ENCODE peak calls at places on chromosomes 2 and 18, in six cellular contexts. X, Z, G, U, P and H are unnamed samples.

GRCh38 chr2:238093181-238094140 is 6.7 kb upstream of the ESPNL start:
- DNase-seq in P (no peak), Z (no peak), U (no peak), X (no peak), G (no peak), H (no peak)

GRCh38 chr2:191051825-191052778 is 38.1 kb upstream of the STAT1 start:
- DNase-seq in P (no peak), X (peak; percentile 45), U (peak; percentile 41), Z (peak; percentile 71), G (peak; percentile 64), H (no peak)

GRCh38 chr2:120805590-120805989 is 69.9 kb downstream of the GLI2 start:
- DNase-seq in Z (no peak), U (no peak), X (no peak), G (no peak), P (no peak), H (no peak)

GRCh38 chr2:236875906-236876505 is 209.7 kb upstream of the COPS8 start:
- DNase-seq in X (peak; percentile 25), Z (peak; percentile 18), U (no peak), P (no peak), G (peak; percentile 63), H (no peak)

GRCh38 chr2:178553047-178553446 is 72.8 kb downstream of the PLEKHA3 start:
- DNase-seq in U (peak; percentile 15), G (peak; percentile 66), P (no peak), X (peak; percentile 81), Z (peak; percentile 63), H (no peak)

GRCh38 chr2:79833235-79833878 is 320.5 kb downstream of the CTNNA2 start:
- DNase-seq in Z (no peak), G (no peak), U (no peak), P (no peak), X (no peak), H (no peak)

GRCh38 chr2:207632575-207633492 is 7.6 kb upstream of the METTL21A start:
- DNase-seq in G (peak; percentile 92), Z (peak; percentile 76), X (peak; percentile 33), U (no peak), P (peak; percentile 11), H (no peak)

GRCh38 chr2:187718092-187718491 is 163.9 kb upstream of the TFPI start:
- DNase-seq in X (no peak), Z (no peak), U (no peak), P (no peak), G (no peak), H (no peak)

GRCh38 chr2:215951558-215951957 is 61.8 kb downstream of the MREG start:
- DNase-seq in X (no peak), G (no peak), Z (no peak), P (no peak), U (no peak), H (no peak)

GRCh38 chr2:17752892-17753802 is 463 bp downstream of the SMC6 start:
- DNase-seq in P (peak; percentile 41), X (peak; percentile 63), G (peak; percentile 38), U (no peak), Z (peak; percentile 27), H (no peak)

GRCh38 chr18:22773944-22774343 is 159.2 kb upstream of the RBBP8 start:
- DNase-seq in U (no peak), X (no peak), P (no peak), G (no peak), Z (no peak), H (no peak)

GRCh38 chr2:106127282-106127771 is 66.8 kb downstream of the UXS1 start:
- DNase-seq in Z (peak; percentile 55), G (peak; percentile 17), P (no peak), U (no peak), X (peak; percentile 55), H (no peak)

GRCh38 chr2:65731476-65731875 is 299.1 kb upstream of the SPRED2 start:
- DNase-seq in G (no peak), Z (no peak), X (no peak), P (no peak), U (no peak), H (no peak)

GRCh38 chr2:104733544-104733943 is 120.4 kb upstream of the POU3F3 start:
- DNase-seq in G (peak; percentile 46), X (no peak), Z (no peak), P (peak; percentile 16), U (no peak), H (no peak)

GRCh38 chr18:23689616-23690504 is 607 bp downstream of the LAMA3 start:
- DNase-seq in U (no peak), P (peak; percentile 5), G (no peak), X (no peak), Z (no peak), H (no peak)

GRCh38 chr2:232421189-232421785 is 14.6 kb downstream of the ALPG start:
- DNase-seq in X (no peak), Z (no peak), G (no peak), P (no peak), U (no peak), H (no peak)

GRCh38 chr2:218953366-218953954 is 6.0 kb upstream of the CDK5R2 start:
- DNase-seq in G (no peak), X (no peak), U (no peak), Z (no peak), P (no peak), H (no peak)

GRCh38 chr2:120898961-120899360 is 163.3 kb downstream of the GLI2 start:
- DNase-seq in U (no peak), P (no peak), Z (no peak), G (no peak), X (no peak), H (no peak)

GRCh38 chr2:234330902-234331301 is 166.0 kb downstream of the ARL4C start:
- DNase-seq in X (no peak), Z (no peak), P (no peak), U (no peak), G (no peak), H (no peak)

GRCh38 chr2:234708091-234708683 is 211.3 kb upstream of the ARL4C start:
- DNase-seq in X (no peak), Z (no peak), U (no peak), P (no peak), G (no peak), H (no peak)

GRCh38 chr2:241666627-241667400 is 19.8 kb downstream of the DTYMK start:
- DNase-seq in P (no peak), U (no peak), G (no peak), X (no peak), Z (no peak), H (no peak)

GRCh38 chr18:13500891-13501887 is 225.2 kb downstream of the FAM210A start:
- DNase-seq in G (peak; percentile 41), P (no peak), X (peak; percentile 79), U (no peak), Z (peak; percentile 47), H (peak; percentile 77)

GRCh38 chr18:77096936-77097886 is 35.4 kb downstream of the MBP start:
- DNase-seq in Z (no peak), G (no peak), P (no peak), X (no peak), U (no peak), H (no peak)

GRCh38 chr2:58866040-58866439 is 624.9 kb upstream of the FANCL start:
- DNase-seq in Z (no peak), P (no peak), G (no peak), U (no peak), X (no peak), H (no peak)

GRCh38 chr2:151315381-151315903 is 26.0 kb upstream of the NMI start:
- DNase-seq in G (no peak), P (no peak), X (peak; percentile 47), U (no peak), Z (peak; percentile 70), H (peak; percentile 94)

GRCh38 chr2:181581534-181581933 is 75.4 kb downstream of the CERKL start:
- DNase-seq in U (no peak), P (no peak), Z (no peak), G (no peak), X (no peak), H (no peak)

GRCh38 chr18:51480562-51481261 is 283.2 kb upstream of the MEX3C start:
- DNase-seq in X (no peak), Z (no peak), U (no peak), P (no peak), G (no peak), H (peak; percentile 34)

GRCh38 chr2:146666336-146666735 is 1178.5 kb upstream of the ACVR2A start:
- DNase-seq in X (no peak), P (no peak), Z (no peak), U (no peak), G (peak; percentile 65), H (no peak)

GRCh38 chr2:1884933-1885580 is 140.7 kb upstream of the PXDN start:
- DNase-seq in Z (peak; percentile 77), P (no peak), X (no peak), U (no peak), G (peak; percentile 87), H (peak; percentile 46)

GRCh38 chr2:43846140-43846793 is 7.5 kb downstream of the ABCG8 start:
- DNase-seq in X (no peak), U (no peak), Z (no peak), P (no peak), G (no peak), H (no peak)